ENCODE peak calls at places on chromosomes 4 and X, in seven cellular contexts. U, P, C, G, I, L and N are unnamed samples.

GRCh38 chr4:22369901-22370562 is 145.8 kb downstream of the ADGRA3 start:
- DNase-seq in U (no peak), P (no peak), C (no peak), G (no peak), I (no peak), L (peak), N (no peak)

GRCh38 chrX:48971325-48972213 is at the start of gene KCND1:
- DNase-seq in U (no peak), P (peak), C (no peak), G (peak), I (peak), L (peak), N (no peak)

GRCh38 chrX:95628796-95629195 is 1055.8 kb upstream of the DIAPH2 start:
- DNase-seq in U (no peak), P (no peak), C (no peak), G (no peak), I (no peak), L (no peak), N (no peak)

GRCh38 chrX:74251006-74251930 is 52.7 kb upstream of the ZCCHC13 start:
- DNase-seq in U (no peak), P (peak), C (no peak), G (no peak), I (no peak), L (no peak), N (no peak)

GRCh38 chr4:91734682-91735081 is 569.1 kb upstream of the GRID2 start:
- DNase-seq in U (no peak), P (no peak), C (no peak), G (no peak), I (no peak), L (no peak), N (no peak)

GRCh38 chr4:155526452-155527169 is 140.0 kb upstream of the GUCY1A1 start:
- DNase-seq in U (no peak), P (peak), C (no peak), G (no peak), I (no peak), L (no peak), N (no peak)

GRCh38 chr4:37780444-37781133 is 45.9 kb upstream of the PGM2 start:
- DNase-seq in U (peak), P (peak), C (no peak), G (no peak), I (no peak), L (peak), N (no peak)

GRCh38 chrX:49071877-49072711 is 1.7 kb downstream of the PRAF2 start:
- DNase-seq in U (no peak), P (peak), C (no peak), G (peak), I (peak), L (peak), N (no peak)

GRCh38 chr4:92812652-92813051 is 508.9 kb downstream of the GRID2 start:
- DNase-seq in U (no peak), P (no peak), C (no peak), G (no peak), I (no peak), L (no peak), N (no peak)

GRCh38 chr4:84750260-84750955 is 167.5 kb downstream of the CDS1 start:
- DNase-seq in U (no peak), P (peak), C (peak), G (no peak), I (no peak), L (peak), N (no peak)

GRCh38 chrX:133980406-133980805 is 5.0 kb downstream of the GPC3 start:
- DNase-seq in U (no peak), P (peak), C (no peak), G (no peak), I (no peak), L (no peak), N (no peak)

GRCh38 chr4:126777649-126778048 is 855.1 kb upstream of the INTU start:
- DNase-seq in U (no peak), P (peak), C (no peak), G (no peak), I (no peak), L (no peak), N (no peak)

GRCh38 chr4:134780244-134780643 is 578.7 kb upstream of the PABPC4L start:
- DNase-seq in U (no peak), P (no peak), C (no peak), G (no peak), I (no peak), L (no peak), N (no peak)

GRCh38 chr4:186149872-186150271 is 41.5 kb upstream of the CYP4V2 start:
- DNase-seq in U (peak), P (peak), C (no peak), G (peak), I (peak), L (peak), N (peak)

GRCh38 chr4:144709793-144710525 is 64.0 kb downstream of the HHIP start:
- DNase-seq in U (no peak), P (peak), C (no peak), G (no peak), I (no peak), L (no peak), N (no peak)

GRCh38 chr4:337932-338758 is 531 bp downstream of the ZNF141 start:
- DNase-seq in U (peak), P (peak), C (peak), G (peak), I (peak), L (no peak), N (peak)

GRCh38 chrX:13077168-13077567 is 32.7 kb upstream of the FAM9C start:
- DNase-seq in U (peak), P (peak), C (no peak), G (no peak), I (no peak), L (no peak), N (no peak)

GRCh38 chrX:4588056-4588455 is 874.6 kb upstream of the PRKX start:
- DNase-seq in U (no peak), P (no peak), C (no peak), G (no peak), I (no peak), L (no peak), N (no peak)

GRCh38 chr4:87069037-87069742 is 134.4 kb downstream of the AFF1 start:
- DNase-seq in U (no peak), P (no peak), C (no peak), G (no peak), I (no peak), L (no peak), N (no peak)

GRCh38 chr4:141153751-141154510 is 20.7 kb upstream of the RNF150 start:
- DNase-seq in U (no peak), P (no peak), C (no peak), G (no peak), I (no peak), L (peak), N (no peak)

GRCh38 chr4:165580379-165580905 is 201.6 kb downstream of the CPE start:
- DNase-seq in U (no peak), P (peak), C (no peak), G (peak), I (no peak), L (no peak), N (no peak)

GRCh38 chrX:12452268-12452667 is 314.0 kb downstream of the FRMPD4 start:
- DNase-seq in U (no peak), P (no peak), C (no peak), G (no peak), I (no peak), L (no peak), N (no peak)

GRCh38 chrX:121781991-121782390 is 734.6 kb downstream of the GLUD2 start:
- DNase-seq in U (no peak), P (no peak), C (no peak), G (no peak), I (no peak), L (no peak), N (no peak)

GRCh38 chr4:154618708-154619315 is 6.4 kb upstream of the FGG start:
- DNase-seq in U (peak), P (peak), C (no peak), G (peak), I (no peak), L (peak), N (no peak)

GRCh38 chr4:3514806-3515421 is 17.3 kb downstream of the LRPAP1 start:
- DNase-seq in U (no peak), P (no peak), C (no peak), G (no peak), I (no peak), L (peak), N (no peak)

GRCh38 chrX:123739474-123739873 is 6.6 kb upstream of the THOC2 start:
- DNase-seq in U (no peak), P (no peak), C (no peak), G (no peak), I (no peak), L (no peak), N (peak)

GRCh38 chr4:165331316-165331715 is 3.8 kb downstream of the MSMO1 start:
- DNase-seq in U (no peak), P (no peak), C (no peak), G (no peak), I (no peak), L (peak), N (no peak)

GRCh38 chrX:53133400-53133799 is 39.5 kb downstream of the KANTR start:
- DNase-seq in U (no peak), P (no peak), C (no peak), G (no peak), I (no peak), L (no peak), N (no peak)

GRCh38 chr4:106971586-106971985 is 64.5 kb downstream of the DKK2 start:
- DNase-seq in U (no peak), P (no peak), C (no peak), G (no peak), I (no peak), L (no peak), N (no peak)

GRCh38 chr4:71709961-71710360 is 73.9 kb downstream of the GC start:
- DNase-seq in U (no peak), P (no peak), C (no peak), G (no peak), I (no peak), L (peak), N (no peak)

GRCh38 chr4:101970555-101970954 is 180.0 kb downstream of the BANK1 start:
- DNase-seq in U (no peak), P (no peak), C (no peak), G (no peak), I (no peak), L (no peak), N (no peak)

GRCh38 chr4:73208376-73208775 is 50.2 kb downstream of the ANKRD17 start:
- DNase-seq in U (no peak), P (peak), C (no peak), G (no peak), I (no peak), L (no peak), N (no peak)

GRCh38 chrX:15151267-15152196 is 118.4 kb downstream of the ASB9 start:
- DNase-seq in U (peak), P (no peak), C (peak), G (no peak), I (no peak), L (no peak), N (no peak)

GRCh38 chr4:85555210-85555609 is 80.3 kb downstream of the ARHGAP24 start:
- DNase-seq in U (no peak), P (peak), C (no peak), G (no peak), I (no peak), L (no peak), N (no peak)

GRCh38 chr4:126627255-126627654 is 1005.5 kb upstream of the INTU start:
- DNase-seq in U (no peak), P (no peak), C (no peak), G (no peak), I (no peak), L (peak), N (no peak)

GRCh38 chr4:6109842-6110560 is 90.3 kb downstream of the JAKMIP1 start:
- DNase-seq in U (no peak), P (no peak), C (no peak), G (peak), I (no peak), L (peak), N (no peak)
- TF ChIP-seq CTCF in U (no peak), P (no peak), C (peak), G (no peak), I (no peak), L (peak), N (peak)

GRCh38 chr4:123997116-123997515 is 600.5 kb downstream of the SPRY1 start:
- DNase-seq in U (no peak), P (no peak), C (no peak), G (no peak), I (no peak), L (peak), N (no peak)
- TF ChIP-seq CTCF in U (no peak), P (no peak), C (no peak), G (no peak), I (no peak), L (no peak), N (no peak)

GRCh38 chr4:183360161-183360919 is 38.1 kb upstream of the CLDN24 start:
- DNase-seq in U (no peak), P (peak), C (no peak), G (no peak), I (no peak), L (no peak), N (no peak)
- TF ChIP-seq CTCF in U (no peak), P (no peak), C (no peak), G (no peak), I (no peak), L (no peak), N (no peak)

GRCh38 chrX:119783026-119783425 is 8.4 kb downstream of the RPL39 start:
- DNase-seq in U (no peak), P (no peak), C (no peak), G (no peak), I (no peak), L (no peak), N (no peak)

GRCh38 chrX:119784747-119785446 is 6.5 kb downstream of the RPL39 start:
- DNase-seq in U (peak), P (peak), C (peak), G (peak), I (peak), L (peak), N (no peak)
- TF ChIP-seq CTCF in U (peak), P (peak), C (peak), G (peak), I (no peak), L (peak), N (peak)

GRCh38 chrX:131778269-131779218 is 234.7 kb downstream of the OR13H1 start:
- DNase-seq in U (peak), P (no peak), C (peak), G (no peak), I (no peak), L (no peak), N (no peak)

GRCh38 chrX:131789664-131790063 is 233.4 kb upstream of the STK26 start:
- DNase-seq in U (no peak), P (no peak), C (peak), G (no peak), I (no peak), L (no peak), N (no peak)

GRCh38 chrX:131779313-131779712 is 235.4 kb downstream of the OR13H1 start:
- DNase-seq in U (no peak), P (no peak), C (no peak), G (no peak), I (no peak), L (no peak), N (no peak)

DNA sequence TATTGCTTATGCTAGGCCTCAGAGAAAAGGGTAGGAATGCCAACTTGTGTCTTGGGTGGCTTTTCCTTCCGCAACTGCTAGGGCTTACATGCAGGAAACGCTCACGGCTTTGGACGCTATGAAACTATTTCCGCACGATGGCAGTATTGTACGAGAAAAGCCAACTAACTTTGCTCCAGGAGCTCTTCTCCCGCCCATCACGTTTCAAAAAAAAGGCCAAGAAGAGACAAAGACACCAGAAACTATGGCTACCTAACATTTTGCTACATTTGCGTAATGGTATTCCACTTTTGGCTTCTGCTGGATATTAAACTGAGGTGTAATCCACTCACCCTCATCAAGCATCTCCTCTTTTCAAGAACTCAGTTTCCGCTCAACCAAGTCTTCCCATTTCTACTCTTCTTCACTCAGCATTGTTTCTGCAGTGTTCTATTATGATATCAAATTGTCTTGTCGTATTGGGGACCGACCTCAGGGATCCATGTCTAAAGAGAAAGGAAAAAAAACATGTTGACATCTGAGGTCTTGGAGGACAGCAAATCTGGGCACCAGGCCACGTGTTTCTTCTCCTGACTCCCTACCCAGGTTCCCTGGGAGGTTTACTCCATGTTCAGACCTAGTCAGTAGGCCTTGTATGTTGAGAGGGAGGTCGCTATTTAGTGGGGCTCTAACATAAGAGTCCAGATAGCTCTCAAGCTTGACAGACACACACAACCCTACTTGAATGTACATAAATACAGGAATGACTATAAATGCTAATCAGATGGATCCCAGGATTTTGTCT is 239.4 kb upstream of the STK26 start:
- DNase-seq in U (peak), P (no peak), C (peak), G (no peak), I (no peak), L (no peak), N (no peak)
- TF ChIP-seq CTCF in U (no peak), P (no peak), C (peak), G (no peak), I (no peak), L (no peak), N (no peak)

GRCh38 chr4:118835896-118836762 is at the start of gene SEC24D:
- DNase-seq in U (peak), P (peak), C (peak), G (peak), I (peak), L (peak), N (peak)
- TF ChIP-seq CTCF in U (no peak), P (no peak), C (no peak), G (no peak), I (peak), L (peak), N (no peak)